ENCODE peak calls at places on chromosomes 2 and 18, in six cellular contexts. D, P, E, M, X and Y are unnamed samples.

GRCh38 chr2:40554665-40555294 is 102.9 kb upstream of the SLC8A1 start:
- DNase-seq in X (peak), E (peak), D (peak), P (peak), M (peak), Y (peak)

GRCh38 chr2:31812051-31812798 is 198.6 kb downstream of the MEMO1 start:
- DNase-seq in D (peak), P (no peak), M (no peak), E (no peak), X (peak), Y (no peak)

GRCh38 chr2:63893163-63893562 is 51.5 kb downstream of the UGP2 start:
- DNase-seq in X (no peak), D (no peak), P (no peak), E (no peak), M (no peak), Y (no peak)

GRCh38 chr2:206531996-206532543 is 88.7 kb downstream of the ADAM23 start:
- DNase-seq in E (no peak), P (no peak), D (peak), X (peak), M (peak), Y (peak)

GRCh38 chr2:152585830-152586484 is 131.3 kb downstream of the PRPF40A start:
- DNase-seq in E (no peak), D (peak), P (peak), M (peak), X (peak), Y (no peak)

GRCh38 chr18:75287700-75288099 is 77.1 kb downstream of the TSHZ1 start:
- DNase-seq in M (no peak), E (no peak), X (no peak), D (no peak), P (no peak), Y (no peak)

GRCh38 chr2:159903404-159904126 is 105.6 kb upstream of the CD302 start:
- DNase-seq in M (no peak), X (peak), P (no peak), E (no peak), D (peak), Y (no peak)

GRCh38 chr2:10712186-10712809 is 9.1 kb upstream of the ATP6V1C2 start:
- DNase-seq in P (no peak), D (no peak), X (no peak), M (no peak), E (no peak), Y (no peak)

GRCh38 chr2:230018153-230018552 is 50.6 kb downstream of the SLC16A14 start:
- DNase-seq in D (peak), P (no peak), M (no peak), X (peak), E (no peak), Y (no peak)

GRCh38 chr2:176009445-176009844 is 7.4 kb upstream of the LNPK start:
- DNase-seq in X (no peak), D (no peak), P (no peak), M (no peak), E (no peak), Y (no peak)

GRCh38 chr2:216989335-216990129 is 129.7 kb upstream of the TNP1 start:
- DNase-seq in P (no peak), E (no peak), M (no peak), D (peak), X (peak), Y (no peak)

GRCh38 chr2:47653909-47654789 is 128.8 kb upstream of the MSH6 start:
- DNase-seq in D (peak), X (peak), M (no peak), P (no peak), E (peak), Y (no peak)

GRCh38 chr2:195967336-195967735 is 101.3 kb downstream of the DNAH7 start:
- DNase-seq in D (no peak), M (no peak), X (peak), P (no peak), E (no peak), Y (no peak)

GRCh38 chr2:48170281-48170680 is 264.0 kb upstream of the FBXO11 start:
- DNase-seq in X (no peak), E (no peak), D (peak), P (no peak), M (no peak), Y (no peak)

GRCh38 chr2:40584432-40584831 is 132.5 kb upstream of the SLC8A1 start:
- DNase-seq in D (peak), M (no peak), E (no peak), X (no peak), P (no peak), Y (no peak)

GRCh38 chr2:170949415-170949814 is 20.4 kb downstream of the GORASP2 start:
- DNase-seq in X (no peak), M (no peak), P (no peak), D (no peak), E (no peak), Y (no peak)

GRCh38 chr2:99066075-99066557 is 75.4 kb upstream of the C2orf15 start:
- DNase-seq in E (no peak), P (no peak), M (no peak), X (peak), D (peak), Y (no peak)

GRCh38 chr2:231315896-231316295 is 79.6 kb upstream of the B3GNT7 start:
- DNase-seq in M (no peak), E (no peak), X (no peak), D (no peak), P (no peak), Y (no peak)

GRCh38 chr2:190318931-190319556 is 582 bp downstream of the HIBCH start:
- DNase-seq in E (peak), X (no peak), D (no peak), M (no peak), P (no peak), Y (peak)

GRCh38 chr2:184875911-184876310 is 277.6 kb downstream of the ZNF804A start:
- DNase-seq in X (peak), D (no peak), E (no peak), M (no peak), P (no peak), Y (no peak)